ENCODE peak calls at places on chromosomes 5 and 9, in five cellular contexts. P is H54, O is kidney glomerular epithelial cell, Q is dermis blood vessel endothelial cell, C is HTR-8/SVneo. D is an unnamed sample.

GRCh38 chr5:134026521-134027202 is 21.9 kb upstream of the VDAC1 start:
- DNase-seq in P (peak), O (peak), Q (peak), C (peak), D (peak)

GRCh38 chr9:89153618-89154017 is 25.0 kb downstream of the SHC3 start:
- DNase-seq in P (peak), O (peak), Q (peak), C (no peak), D (peak)

GRCh38 chr9:133057006-133057405 is 4.8 kb upstream of the CEL start:
- DNase-seq in P (no peak), O (no peak), Q (no peak), C (no peak), D (no peak)

GRCh38 chr9:81389569-81389993 is 299.8 kb downstream of the TLE1 start:
- DNase-seq in P (peak), O (peak), Q (peak), C (peak), D (peak)

GRCh38 chr5:342501-343460 is 21.3 kb downstream of the AHRR start:
- DNase-seq in P (no peak), O (no peak), Q (no peak), C (no peak), D (no peak)

GRCh38 chr5:175738126-175738525 is 80.3 kb downstream of the HRH2 start:
- DNase-seq in P (no peak), O (no peak), Q (no peak), C (no peak), D (no peak)

GRCh38 chr5:81081461-81081835 is 121.3 kb downstream of the RASGRF2 start:
- DNase-seq in P (no peak), O (no peak), Q (no peak), C (no peak), D (no peak)

GRCh38 chr9:2096376-2096970 is 81.3 kb downstream of the SMARCA2 start:
- DNase-seq in P (no peak), O (no peak), Q (no peak), C (no peak), D (no peak)

D was measured in PC-9.